ENCODE peak calls at places on chromosomes 6 and 20, in seven cellular contexts. Q, M, H, T, N, L and O are unnamed samples.

GRCh38 chr6:45608252-45608911 is 230.6 kb upstream of the SUPT3H start:
- DNase-seq in Q (no peak), M (no peak), H (peak), T (no peak), N (no peak), L (no peak), O (no peak)

GRCh38 chr6:144217797-144218196 is 67.3 kb upstream of the UTRN start:
- DNase-seq in Q (no peak), M (no peak), H (no peak), T (no peak), N (no peak), L (no peak), O (no peak)

GRCh38 chr6:118744261-118744941 is 93.0 kb upstream of the CEP85L start:
- DNase-seq in Q (no peak), M (no peak), H (peak), T (no peak), N (no peak), L (no peak), O (no peak)

GRCh38 chr6:137652961-137653697 is 158.9 kb upstream of the OLIG3 start:
- DNase-seq in Q (no peak), M (no peak), H (no peak), T (no peak), N (no peak), L (no peak), O (no peak)

GRCh38 chr6:167702241-167702827 is 124.4 kb upstream of the AFDN start:
- DNase-seq in Q (no peak), M (no peak), H (no peak), T (no peak), N (no peak), L (no peak), O (no peak)

GRCh38 chr6:138664740-138665139 is 108.8 kb upstream of the CCDC28A start:
- DNase-seq in Q (no peak), M (no peak), H (no peak), T (no peak), N (no peak), L (no peak), O (no peak)

GRCh38 chr20:10671850-10672578 is 1.8 kb downstream of the JAG1 start:
- DNase-seq in Q (peak), M (peak), H (peak), T (peak), N (peak), L (no peak), O (no peak)

GRCh38 chr6:9240861-9241260 is 805.5 kb upstream of the SLC35B3 start:
- DNase-seq in Q (no peak), M (no peak), H (no peak), T (no peak), N (no peak), L (no peak), O (no peak)

GRCh38 chr6:15403094-15403493 is 157.2 kb downstream of the JARID2 start:
- DNase-seq in Q (no peak), M (no peak), H (no peak), T (no peak), N (no peak), L (no peak), O (no peak)

GRCh38 chr20:24628985-24629384 is 159.6 kb downstream of the SYNDIG1 start:
- DNase-seq in Q (no peak), M (no peak), H (no peak), T (no peak), N (no peak), L (no peak), O (no peak)

GRCh38 chr20:595330-596308 is 14.5 kb downstream of the TCF15 start:
- DNase-seq in Q (no peak), M (no peak), H (no peak), T (no peak), N (no peak), L (no peak), O (no peak)

GRCh38 chr20:44690781-44691423 is 24.3 kb upstream of the CCN5 start:
- DNase-seq in Q (no peak), M (no peak), H (no peak), T (no peak), N (no peak), L (no peak), O (no peak)

GRCh38 chr20:34324541-34324940 is 21.4 kb upstream of the AHCY start:
- DNase-seq in Q (no peak), M (no peak), H (no peak), T (no peak), N (no peak), L (no peak), O (no peak)

GRCh38 chr6:156720739-156721714 is 56.2 kb upstream of the ARID1B start:
- DNase-seq in Q (no peak), M (no peak), H (no peak), T (peak), N (peak), L (no peak), O (no peak)

GRCh38 chr20:49420811-49421295 is 61.6 kb downstream of the KCNB1 start:
- DNase-seq in Q (peak), M (no peak), H (no peak), T (no peak), N (no peak), L (no peak), O (no peak)

GRCh38 chr6:37119387-37119886 is 50.5 kb upstream of the PIM1 start:
- DNase-seq in Q (no peak), M (no peak), H (no peak), T (no peak), N (no peak), L (no peak), O (no peak)

GRCh38 chr20:13717631-13718044 is 67.1 kb downstream of the ESF1 start:
- DNase-seq in Q (no peak), M (no peak), H (no peak), T (no peak), N (no peak), L (no peak), O (no peak)

GRCh38 chr20:59382326-59382725 is 81.9 kb downstream of the EDN3 start:
- DNase-seq in Q (no peak), M (no peak), H (no peak), T (no peak), N (no peak), L (no peak), O (no peak)

GRCh38 chr20:56181593-56181992 is 66.9 kb upstream of the MC3R start:
- DNase-seq in Q (no peak), M (peak), H (no peak), T (no peak), N (no peak), L (no peak), O (no peak)

GRCh38 chr20:1741309-1742048 is 83.9 kb upstream of the SIRPG start:
- DNase-seq in Q (no peak), M (no peak), H (no peak), T (no peak), N (no peak), L (no peak), O (no peak)

GRCh38 chr6:105346052-105346451 is 56.8 kb downstream of the PREP start:
- DNase-seq in Q (no peak), M (no peak), H (peak), T (no peak), N (no peak), L (no peak), O (no peak)

GRCh38 chr20:1415667-1416468 is 23.0 kb upstream of the FKBP1A start:
- DNase-seq in Q (no peak), M (no peak), H (peak), T (peak), N (peak), L (no peak), O (no peak)

GRCh38 chr6:89956182-89956581 is 61.9 kb downstream of the GJA10 start:
- DNase-seq in Q (no peak), M (no peak), H (no peak), T (no peak), N (no peak), L (no peak), O (no peak)

GRCh38 chr6:113696960-113697359 is 160.2 kb upstream of the MARCKS start:
- DNase-seq in Q (no peak), M (no peak), H (peak), T (no peak), N (no peak), L (no peak), O (no peak)

DNA sequence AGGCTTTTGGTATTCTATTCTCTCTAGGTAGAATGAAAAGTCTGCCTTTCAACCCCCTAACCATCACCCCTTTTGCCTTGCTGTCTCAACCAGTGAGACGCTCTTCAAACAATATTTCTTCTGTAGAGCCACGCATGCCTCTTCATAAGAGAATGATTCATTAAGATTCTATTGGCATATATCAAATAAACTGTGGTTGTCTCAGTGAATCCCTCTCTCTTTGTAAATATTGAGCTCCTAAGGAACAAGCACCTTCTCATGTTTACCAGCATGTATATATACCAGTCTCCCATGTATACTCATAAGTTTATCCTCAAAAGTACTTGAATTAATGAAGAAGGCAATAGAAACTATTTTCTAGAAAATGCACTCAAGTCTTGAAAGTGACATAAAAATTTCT is 90.6 kb downstream of the HAO1 start:
- DNase-seq in Q (no peak), M (no peak), H (no peak), T (no peak), N (no peak), L (no peak), O (no peak)
- TF ChIP-seq CTCF in Q (no peak), M (no peak), H (no peak), T (no peak), N (no peak), L (no peak), O (no peak)

DNA sequence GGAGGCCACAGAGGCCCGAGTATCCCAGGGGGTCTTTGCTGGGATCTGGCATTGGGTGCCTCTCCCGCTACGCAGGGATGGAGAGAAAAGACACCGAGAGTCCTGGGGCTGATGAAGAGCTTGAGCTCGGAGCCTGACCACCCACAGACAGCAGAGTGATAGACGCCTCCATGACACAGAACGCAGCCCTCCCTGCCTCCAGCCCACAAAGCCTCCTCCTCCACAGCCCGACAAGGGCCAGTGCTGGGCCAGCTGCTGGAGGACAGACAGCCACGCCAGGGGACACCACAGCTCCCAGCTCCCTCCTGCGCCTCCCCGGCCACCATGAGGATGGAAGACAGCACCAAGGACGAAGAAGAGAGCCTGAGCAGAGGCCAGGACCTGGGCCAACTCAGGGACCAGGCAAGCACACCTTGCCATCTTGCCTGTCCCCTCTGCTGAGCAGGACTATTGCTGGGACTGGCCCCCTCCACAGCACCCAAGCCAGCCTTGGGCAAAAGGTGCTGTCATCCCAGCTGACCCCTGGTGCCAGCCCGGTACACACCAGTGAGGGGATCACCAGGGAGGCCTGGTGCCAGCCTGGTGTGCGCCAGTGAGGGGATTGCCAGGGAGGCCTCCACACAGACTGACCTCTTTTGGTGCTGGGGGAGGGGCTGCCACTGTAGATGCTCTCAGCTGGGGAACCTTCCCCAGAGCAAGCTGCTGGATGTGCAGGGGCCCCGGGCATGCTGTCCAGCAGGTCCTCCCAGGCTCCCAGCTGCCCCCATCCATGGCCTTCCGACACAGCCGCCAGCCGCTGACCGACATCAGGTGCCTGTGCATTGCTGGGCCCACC is 96.3 kb downstream of the YTHDF1 start:
- DNase-seq in Q (no peak), M (no peak), H (no peak), T (no peak), N (no peak), L (no peak), O (no peak)
- TF ChIP-seq CTCF in Q (no peak), M (no peak), H (no peak), T (no peak), N (no peak), L (no peak), O (no peak)

GRCh38 chr20:14948416-14948815 is 611.0 kb upstream of the FLRT3 start:
- DNase-seq in Q (no peak), M (no peak), H (no peak), T (no peak), N (no peak), L (no peak), O (no peak)
- TF ChIP-seq CTCF in Q (no peak), M (no peak), H (no peak), T (no peak), N (peak), L (no peak), O (no peak)

GRCh38 chr6:129432738-129433137 is 277.2 kb downstream of the ARHGAP18 start:
- DNase-seq in Q (no peak), M (no peak), H (no peak), T (no peak), N (no peak), L (no peak), O (no peak)
- TF ChIP-seq CTCF in Q (no peak), M (peak), H (no peak), T (no peak), N (no peak), L (peak), O (no peak)

DNA sequence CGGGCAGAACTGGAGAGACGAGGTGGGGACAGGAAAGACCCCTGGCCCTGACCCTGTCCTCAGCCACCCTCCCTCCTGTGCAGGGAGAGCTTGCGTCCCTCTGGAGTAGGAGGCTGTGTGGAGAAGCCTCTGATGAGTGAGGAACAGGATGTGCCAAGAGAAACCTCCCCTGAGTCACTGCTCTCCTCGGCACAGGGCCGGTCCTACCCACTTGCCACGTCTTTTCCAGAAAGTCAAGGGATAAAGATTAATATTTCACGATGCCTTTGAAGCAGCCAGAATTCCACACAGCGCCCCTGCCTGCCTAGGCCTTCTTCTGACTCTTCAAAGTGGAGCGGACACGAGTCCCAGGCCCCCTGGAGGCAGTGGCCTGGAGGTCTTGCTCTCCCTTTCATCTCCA is 34.9 kb upstream of the THBS2 start:
- DNase-seq in Q (no peak), M (no peak), H (peak), T (no peak), N (no peak), L (no peak), O (no peak)
- TF ChIP-seq CTCF in Q (no peak), M (no peak), H (no peak), T (no peak), N (no peak), L (no peak), O (no peak)

DNA sequence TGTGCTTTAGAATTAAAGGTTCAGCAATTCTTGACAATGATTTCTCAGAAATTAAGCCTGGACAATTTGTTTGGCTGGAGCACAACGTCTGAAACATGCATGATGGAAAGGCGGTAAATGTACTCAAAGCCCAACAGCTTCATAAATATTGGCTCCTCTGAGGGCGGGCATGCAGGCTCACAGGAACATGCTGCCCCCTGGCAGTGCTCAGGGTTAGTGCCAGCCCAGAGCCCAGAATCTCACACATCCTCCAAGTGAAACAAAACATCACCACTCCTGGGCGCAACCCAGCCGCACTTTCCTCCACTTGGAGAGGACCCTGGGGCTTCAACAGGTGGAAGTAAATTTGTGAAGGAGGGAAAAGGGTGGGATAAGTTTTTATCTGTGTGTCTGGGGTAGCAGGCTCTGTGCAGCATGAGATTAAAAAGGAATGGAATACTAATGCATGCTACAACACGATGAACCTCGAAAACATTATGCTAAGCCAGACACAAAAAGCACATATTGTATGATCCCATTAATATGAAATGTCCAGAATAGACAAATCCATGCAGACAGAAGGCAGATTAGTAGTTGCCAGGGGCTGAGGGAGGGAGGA is 54.1 kb upstream of the PTPRT start:
- DNase-seq in Q (no peak), M (peak), H (no peak), T (no peak), N (no peak), L (no peak), O (no peak)
- TF ChIP-seq CTCF in Q (no peak), M (no peak), H (no peak), T (no peak), N (no peak), L (peak), O (no peak)

GRCh38 chr6:13146429-13146828 is 181.9 kb downstream of the TBC1D7 start:
- DNase-seq in Q (no peak), M (no peak), H (no peak), T (no peak), N (no peak), L (no peak), O (no peak)

GRCh38 chr6:13142611-13143010 is 185.7 kb downstream of the TBC1D7 start:
- DNase-seq in Q (no peak), M (no peak), H (no peak), T (no peak), N (no peak), L (no peak), O (no peak)

GRCh38 chr6:13152804-13153203 is 175.5 kb downstream of the TBC1D7 start:
- DNase-seq in Q (no peak), M (no peak), H (no peak), T (no peak), N (no peak), L (no peak), O (no peak)

DNA sequence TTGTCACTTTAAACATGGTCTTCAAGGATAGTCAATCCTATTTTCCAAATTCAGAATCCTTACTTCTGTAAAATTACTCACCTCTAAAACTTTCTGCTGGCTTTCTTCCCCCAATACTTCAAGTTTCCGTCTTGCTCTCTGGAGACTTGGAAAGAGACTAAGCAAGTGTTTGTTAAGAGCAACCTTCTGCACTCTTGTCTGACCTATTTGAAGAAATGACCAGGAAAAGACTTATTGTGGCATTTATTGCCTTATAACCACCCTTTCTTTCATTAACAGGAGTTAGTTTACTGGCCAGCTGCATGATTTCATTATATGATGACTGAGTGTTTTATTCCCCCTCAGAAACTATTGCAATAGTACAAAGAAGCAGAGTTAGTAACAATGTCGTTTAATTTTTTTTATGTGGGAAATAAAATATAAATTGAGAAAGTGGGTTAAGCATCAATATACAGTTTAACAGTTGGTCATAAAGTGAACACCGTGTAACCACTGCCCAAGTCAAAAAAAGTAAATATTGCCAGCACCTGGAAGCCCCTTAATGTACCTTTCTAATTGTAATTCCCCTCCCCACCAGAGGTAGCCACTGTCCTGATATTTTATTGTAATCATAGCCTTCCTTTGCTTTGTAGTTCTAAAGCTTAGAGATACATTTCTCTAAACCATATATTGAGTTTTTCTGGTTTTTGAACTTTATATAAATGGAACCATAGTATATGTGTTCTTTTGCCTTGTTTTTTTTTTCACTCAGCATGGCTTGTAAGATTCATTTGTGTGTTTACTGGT is 180.7 kb downstream of the TBC1D7 start:
- DNase-seq in Q (no peak), M (no peak), H (no peak), T (no peak), N (no peak), L (no peak), O (no peak)
- TF ChIP-seq CTCF in Q (no peak), M (no peak), H (no peak), T (no peak), N (no peak), L (peak), O (no peak)

GRCh38 chr6:3751730-3752537 is 421 bp upstream of the PXDC1 start:
- DNase-seq in Q (peak), M (peak), H (peak), T (peak), N (peak), L (peak), O (peak)
- TF ChIP-seq CTCF in Q (peak), M (peak), H (peak), T (peak), N (peak), L (peak), O (no peak)